ENCODE peak calls at places on chromosomes 11 and 22, in seven cellular contexts. One of them, this sample, is unnamed.

GRCh38 chr22:44870021-44870420 is 117.6 kb downstream of the ARHGAP8 start:
- DNase-seq in activated naive CD4-positive, alpha-beta T cell: no peak
- DNase-seq in GM23338: peak
- DNase-seq in stimulated activated CD8-positive, alpha-beta memory T cell treated with anti-CD3 and anti-CD28 coated beads, Interleukin-7, amount 100 ng/mL, for 1 hour: no peak
- DNase-seq in T-helper 2 cell treated with Interferon-gamma antibody and Interleukin-4, amounts not matched to agents 5 μg/mL and 100 μg/mL, for 36 hours: no peak
- DNase-seq in activated naive CD8-positive, alpha-beta T cell treated with anti-CD3 and anti-CD28 coated beads for 36 hours: no peak
- DNase-seq in endothelial cell: no peak
- DNase-seq in this sample: peak

GRCh38 chr11:102293873-102294601 is 23.2 kb upstream of the BIRC3 start:
- DNase-seq in stimulated activated CD8-positive, alpha-beta memory T cell treated with anti-CD3 and anti-CD28 coated beads, Interleukin-7, amount 100 ng/mL, for 1 hour: no peak
- DNase-seq in activated naive CD4-positive, alpha-beta T cell: no peak
- DNase-seq in activated naive CD8-positive, alpha-beta T cell treated with anti-CD3 and anti-CD28 coated beads for 36 hours: no peak
- DNase-seq in endothelial cell: no peak
- DNase-seq in T-helper 2 cell treated with Interferon-gamma antibody and Interleukin-4, amounts not matched to agents 5 μg/mL and 100 μg/mL, for 36 hours: no peak
- DNase-seq in GM23338: peak
- DNase-seq in this sample: no peak

GRCh38 chr11:29518389-29519174 is 498.2 kb downstream of the KCNA4 start:
- DNase-seq in activated naive CD4-positive, alpha-beta T cell: no peak
- DNase-seq in stimulated activated CD8-positive, alpha-beta memory T cell treated with anti-CD3 and anti-CD28 coated beads, Interleukin-7, amount 100 ng/mL, for 1 hour: no peak
- DNase-seq in endothelial cell: no peak
- DNase-seq in T-helper 2 cell treated with Interferon-gamma antibody and Interleukin-4, amounts not matched to agents 5 μg/mL and 100 μg/mL, for 36 hours: no peak
- DNase-seq in activated naive CD8-positive, alpha-beta T cell treated with anti-CD3 and anti-CD28 coated beads for 36 hours: no peak
- DNase-seq in GM23338: peak
- DNase-seq in this sample: no peak

GRCh38 chr22:40641269-40641668 is 4.8 kb upstream of the MRTFA start:
- DNase-seq in activated naive CD8-positive, alpha-beta T cell treated with anti-CD3 and anti-CD28 coated beads for 36 hours: no peak
- DNase-seq in stimulated activated CD8-positive, alpha-beta memory T cell treated with anti-CD3 and anti-CD28 coated beads, Interleukin-7, amount 100 ng/mL, for 1 hour: no peak
- DNase-seq in T-helper 2 cell treated with Interferon-gamma antibody and Interleukin-4, amounts not matched to agents 5 μg/mL and 100 μg/mL, for 36 hours: no peak
- DNase-seq in GM23338: no peak
- DNase-seq in endothelial cell: no peak
- DNase-seq in activated naive CD4-positive, alpha-beta T cell: no peak
- DNase-seq in this sample: no peak

GRCh38 chr22:36155702-36156101 is 4.9 kb downstream of the APOL3 start:
- DNase-seq in T-helper 2 cell treated with Interferon-gamma antibody and Interleukin-4, amounts not matched to agents 5 μg/mL and 100 μg/mL, for 36 hours: no peak
- DNase-seq in activated naive CD8-positive, alpha-beta T cell treated with anti-CD3 and anti-CD28 coated beads for 36 hours: no peak
- DNase-seq in GM23338: no peak
- DNase-seq in endothelial cell: no peak
- DNase-seq in stimulated activated CD8-positive, alpha-beta memory T cell treated with anti-CD3 and anti-CD28 coated beads, Interleukin-7, amount 100 ng/mL, for 1 hour: no peak
- DNase-seq in activated naive CD4-positive, alpha-beta T cell: no peak
- DNase-seq in this sample: no peak

GRCh38 chr22:30717331-30717921 is 22.8 kb downstream of the OSBP2 start:
- DNase-seq in endothelial cell: no peak
- DNase-seq in GM23338: no peak
- DNase-seq in activated naive CD4-positive, alpha-beta T cell: no peak
- DNase-seq in stimulated activated CD8-positive, alpha-beta memory T cell treated with anti-CD3 and anti-CD28 coated beads, Interleukin-7, amount 100 ng/mL, for 1 hour: no peak
- DNase-seq in T-helper 2 cell treated with Interferon-gamma antibody and Interleukin-4, amounts not matched to agents 5 μg/mL and 100 μg/mL, for 36 hours: no peak
- DNase-seq in activated naive CD8-positive, alpha-beta T cell treated with anti-CD3 and anti-CD28 coated beads for 36 hours: no peak
- DNase-seq in this sample: peak

GRCh38 chr11:118691926-118692830 is 12.7 kb upstream of the TREH start:
- DNase-seq in activated naive CD8-positive, alpha-beta T cell treated with anti-CD3 and anti-CD28 coated beads for 36 hours: peak
- DNase-seq in activated naive CD4-positive, alpha-beta T cell: peak
- DNase-seq in GM23338: no peak
- DNase-seq in stimulated activated CD8-positive, alpha-beta memory T cell treated with anti-CD3 and anti-CD28 coated beads, Interleukin-7, amount 100 ng/mL, for 1 hour: peak
- DNase-seq in T-helper 2 cell treated with Interferon-gamma antibody and Interleukin-4, amounts not matched to agents 5 μg/mL and 100 μg/mL, for 36 hours: peak
- DNase-seq in endothelial cell: no peak
- DNase-seq in this sample: no peak

GRCh38 chr11:36499325-36499724 is 10.7 kb downstream of the TRAF6 start:
- DNase-seq in GM23338: no peak
- DNase-seq in T-helper 2 cell treated with Interferon-gamma antibody and Interleukin-4, amounts not matched to agents 5 μg/mL and 100 μg/mL, for 36 hours: no peak
- DNase-seq in activated naive CD4-positive, alpha-beta T cell: no peak
- DNase-seq in activated naive CD8-positive, alpha-beta T cell treated with anti-CD3 and anti-CD28 coated beads for 36 hours: no peak
- DNase-seq in stimulated activated CD8-positive, alpha-beta memory T cell treated with anti-CD3 and anti-CD28 coated beads, Interleukin-7, amount 100 ng/mL, for 1 hour: no peak
- DNase-seq in endothelial cell: no peak
- DNase-seq in this sample: no peak

GRCh38 chr11:6268811-6269210 is 9.2 kb downstream of the CCKBR start:
- DNase-seq in stimulated activated CD8-positive, alpha-beta memory T cell treated with anti-CD3 and anti-CD28 coated beads, Interleukin-7, amount 100 ng/mL, for 1 hour: no peak
- DNase-seq in endothelial cell: no peak
- DNase-seq in activated naive CD4-positive, alpha-beta T cell: no peak
- DNase-seq in GM23338: no peak
- DNase-seq in T-helper 2 cell treated with Interferon-gamma antibody and Interleukin-4, amounts not matched to agents 5 μg/mL and 100 μg/mL, for 36 hours: no peak
- DNase-seq in activated naive CD8-positive, alpha-beta T cell treated with anti-CD3 and anti-CD28 coated beads for 36 hours: no peak
- DNase-seq in this sample: no peak

GRCh38 chr11:7606496-7606895 is 66.8 kb downstream of the CYB5R2 start:
- DNase-seq in GM23338: no peak
- DNase-seq in T-helper 2 cell treated with Interferon-gamma antibody and Interleukin-4, amounts not matched to agents 5 μg/mL and 100 μg/mL, for 36 hours: no peak
- DNase-seq in activated naive CD8-positive, alpha-beta T cell treated with anti-CD3 and anti-CD28 coated beads for 36 hours: no peak
- DNase-seq in activated naive CD4-positive, alpha-beta T cell: no peak
- DNase-seq in endothelial cell: no peak
- DNase-seq in stimulated activated CD8-positive, alpha-beta memory T cell treated with anti-CD3 and anti-CD28 coated beads, Interleukin-7, amount 100 ng/mL, for 1 hour: no peak
- DNase-seq in this sample: no peak

GRCh38 chr11:125123947-125124633 is 12.7 kb upstream of the TMEM218 start:
- DNase-seq in activated naive CD4-positive, alpha-beta T cell: peak
- DNase-seq in GM23338: peak
- DNase-seq in endothelial cell: peak
- DNase-seq in T-helper 2 cell treated with Interferon-gamma antibody and Interleukin-4, amounts not matched to agents 5 μg/mL and 100 μg/mL, for 36 hours: no peak
- DNase-seq in activated naive CD8-positive, alpha-beta T cell treated with anti-CD3 and anti-CD28 coated beads for 36 hours: peak
- DNase-seq in stimulated activated CD8-positive, alpha-beta memory T cell treated with anti-CD3 and anti-CD28 coated beads, Interleukin-7, amount 100 ng/mL, for 1 hour: no peak
- DNase-seq in this sample: no peak

GRCh38 chr11:59602432-59602831 is 13.1 kb downstream of the OSBP start:
- DNase-seq in activated naive CD4-positive, alpha-beta T cell: no peak
- DNase-seq in T-helper 2 cell treated with Interferon-gamma antibody and Interleukin-4, amounts not matched to agents 5 μg/mL and 100 μg/mL, for 36 hours: no peak
- DNase-seq in GM23338: no peak
- DNase-seq in endothelial cell: no peak
- DNase-seq in stimulated activated CD8-positive, alpha-beta memory T cell treated with anti-CD3 and anti-CD28 coated beads, Interleukin-7, amount 100 ng/mL, for 1 hour: no peak
- DNase-seq in activated naive CD8-positive, alpha-beta T cell treated with anti-CD3 and anti-CD28 coated beads for 36 hours: no peak
- DNase-seq in this sample: no peak

GRCh38 chr11:122981388-122982264 is at the start of gene BSX:
- DNase-seq in T-helper 2 cell treated with Interferon-gamma antibody and Interleukin-4, amounts not matched to agents 5 μg/mL and 100 μg/mL, for 36 hours: peak
- DNase-seq in activated naive CD8-positive, alpha-beta T cell treated with anti-CD3 and anti-CD28 coated beads for 36 hours: peak
- DNase-seq in stimulated activated CD8-positive, alpha-beta memory T cell treated with anti-CD3 and anti-CD28 coated beads, Interleukin-7, amount 100 ng/mL, for 1 hour: peak
- DNase-seq in activated naive CD4-positive, alpha-beta T cell: peak
- DNase-seq in GM23338: peak
- DNase-seq in endothelial cell: peak
- DNase-seq in this sample: no peak

GRCh38 chr22:45861259-45861658 is 115.7 kb downstream of the WNT7B start:
- DNase-seq in T-helper 2 cell treated with Interferon-gamma antibody and Interleukin-4, amounts not matched to agents 5 μg/mL and 100 μg/mL, for 36 hours: no peak
- DNase-seq in stimulated activated CD8-positive, alpha-beta memory T cell treated with anti-CD3 and anti-CD28 coated beads, Interleukin-7, amount 100 ng/mL, for 1 hour: no peak
- DNase-seq in activated naive CD4-positive, alpha-beta T cell: no peak
- DNase-seq in GM23338: no peak
- DNase-seq in activated naive CD8-positive, alpha-beta T cell treated with anti-CD3 and anti-CD28 coated beads for 36 hours: no peak
- DNase-seq in endothelial cell: no peak
- DNase-seq in this sample: no peak

GRCh38 chr11:122333476-122333875 is 217.5 kb upstream of the BLID start:
- DNase-seq in T-helper 2 cell treated with Interferon-gamma antibody and Interleukin-4, amounts not matched to agents 5 μg/mL and 100 μg/mL, for 36 hours: no peak
- DNase-seq in activated naive CD8-positive, alpha-beta T cell treated with anti-CD3 and anti-CD28 coated beads for 36 hours: no peak
- DNase-seq in GM23338: no peak
- DNase-seq in activated naive CD4-positive, alpha-beta T cell: no peak
- DNase-seq in stimulated activated CD8-positive, alpha-beta memory T cell treated with anti-CD3 and anti-CD28 coated beads, Interleukin-7, amount 100 ng/mL, for 1 hour: no peak
- DNase-seq in endothelial cell: no peak
- DNase-seq in this sample: no peak

GRCh38 chr11:113142508-113142907 is 171.9 kb upstream of the TTC12 start:
- DNase-seq in endothelial cell: no peak
- DNase-seq in stimulated activated CD8-positive, alpha-beta memory T cell treated with anti-CD3 and anti-CD28 coated beads, Interleukin-7, amount 100 ng/mL, for 1 hour: no peak
- DNase-seq in activated naive CD4-positive, alpha-beta T cell: no peak
- DNase-seq in T-helper 2 cell treated with Interferon-gamma antibody and Interleukin-4, amounts not matched to agents 5 μg/mL and 100 μg/mL, for 36 hours: no peak
- DNase-seq in activated naive CD8-positive, alpha-beta T cell treated with anti-CD3 and anti-CD28 coated beads for 36 hours: no peak
- DNase-seq in GM23338: no peak
- DNase-seq in this sample: no peak

GRCh38 chr22:17785185-17786184 is 11.2 kb upstream of the BID start:
- DNase-seq in GM23338: peak
- DNase-seq in activated naive CD4-positive, alpha-beta T cell: peak
- DNase-seq in stimulated activated CD8-positive, alpha-beta memory T cell treated with anti-CD3 and anti-CD28 coated beads, Interleukin-7, amount 100 ng/mL, for 1 hour: peak
- DNase-seq in endothelial cell: peak
- DNase-seq in T-helper 2 cell treated with Interferon-gamma antibody and Interleukin-4, amounts not matched to agents 5 μg/mL and 100 μg/mL, for 36 hours: peak
- DNase-seq in activated naive CD8-positive, alpha-beta T cell treated with anti-CD3 and anti-CD28 coated beads for 36 hours: peak
- DNase-seq in this sample: no peak

GRCh38 chr11:87455180-87455579 is 417.4 kb downstream of the TMEM135 start:
- DNase-seq in T-helper 2 cell treated with Interferon-gamma antibody and Interleukin-4, amounts not matched to agents 5 μg/mL and 100 μg/mL, for 36 hours: no peak
- DNase-seq in stimulated activated CD8-positive, alpha-beta memory T cell treated with anti-CD3 and anti-CD28 coated beads, Interleukin-7, amount 100 ng/mL, for 1 hour: no peak
- DNase-seq in endothelial cell: no peak
- DNase-seq in activated naive CD8-positive, alpha-beta T cell treated with anti-CD3 and anti-CD28 coated beads for 36 hours: no peak
- DNase-seq in activated naive CD4-positive, alpha-beta T cell: no peak
- DNase-seq in GM23338: no peak
- DNase-seq in this sample: no peak

GRCh38 chr11:30062103-30062502 is 45.3 kb upstream of the KCNA4 start:
- DNase-seq in T-helper 2 cell treated with Interferon-gamma antibody and Interleukin-4, amounts not matched to agents 5 μg/mL and 100 μg/mL, for 36 hours: no peak
- DNase-seq in endothelial cell: no peak
- DNase-seq in stimulated activated CD8-positive, alpha-beta memory T cell treated with anti-CD3 and anti-CD28 coated beads, Interleukin-7, amount 100 ng/mL, for 1 hour: no peak
- DNase-seq in GM23338: no peak
- DNase-seq in activated naive CD8-positive, alpha-beta T cell treated with anti-CD3 and anti-CD28 coated beads for 36 hours: no peak
- DNase-seq in activated naive CD4-positive, alpha-beta T cell: no peak
- DNase-seq in this sample: no peak

GRCh38 chr22:38732251-38732815 is 23.5 kb downstream of the SUN2 start:
- DNase-seq in endothelial cell: no peak
- DNase-seq in GM23338: no peak
- DNase-seq in T-helper 2 cell treated with Interferon-gamma antibody and Interleukin-4, amounts not matched to agents 5 μg/mL and 100 μg/mL, for 36 hours: no peak
- DNase-seq in activated naive CD8-positive, alpha-beta T cell treated with anti-CD3 and anti-CD28 coated beads for 36 hours: no peak
- DNase-seq in activated naive CD4-positive, alpha-beta T cell: no peak
- DNase-seq in stimulated activated CD8-positive, alpha-beta memory T cell treated with anti-CD3 and anti-CD28 coated beads, Interleukin-7, amount 100 ng/mL, for 1 hour: no peak
- DNase-seq in this sample: no peak

GRCh38 chr11:101127348-101127698 is 2.3 kb downstream of the PGR start:
- DNase-seq in T-helper 2 cell treated with Interferon-gamma antibody and Interleukin-4, amounts not matched to agents 5 μg/mL and 100 μg/mL, for 36 hours: no peak
- DNase-seq in GM23338: peak
- DNase-seq in endothelial cell: peak
- DNase-seq in stimulated activated CD8-positive, alpha-beta memory T cell treated with anti-CD3 and anti-CD28 coated beads, Interleukin-7, amount 100 ng/mL, for 1 hour: no peak
- DNase-seq in activated naive CD8-positive, alpha-beta T cell treated with anti-CD3 and anti-CD28 coated beads for 36 hours: no peak
- DNase-seq in activated naive CD4-positive, alpha-beta T cell: no peak
- DNase-seq in this sample: no peak

This sample was measured in kidney epithelial cell.